ENCODE peak calls at places on chromosomes 6 and 20, in four cellular contexts. Q, T, M and Z are unnamed samples.

GRCh38 chr20:2652724-2653510 is 485 bp downstream of the NOP56 start:
- DNase-seq in Q (no peak), M (no peak), T (peak), Z (no peak)

GRCh38 chr20:40652426-40652825 is 36.6 kb downstream of the MAFB start:
- DNase-seq in Q (no peak), T (no peak), M (no peak), Z (no peak)

GRCh38 chr6:155687645-155688044 is 232.0 kb upstream of the NOX3 start:
- DNase-seq in T (no peak), M (no peak), Q (no peak), Z (no peak)

GRCh38 chr20:46406200-46406985 is at the start of gene ELMO2:
- DNase-seq in T (peak), Q (peak), M (peak), Z (peak)

GRCh38 chr6:159282351-159282750 is 113.2 kb downstream of the FNDC1 start:
- DNase-seq in T (no peak), Q (peak), M (no peak), Z (no peak)

GRCh38 chr6:6930223-6930880 is 177.4 kb upstream of the RREB1 start:
- DNase-seq in Q (no peak), M (no peak), T (no peak), Z (no peak)

GRCh38 chr6:170000071-170000843 is 248.8 kb downstream of the ERMARD start:
- DNase-seq in M (no peak), Q (no peak), T (no peak), Z (peak)

GRCh38 chr6:27096834-27097511 is 150.5 kb upstream of the PRSS16 start:
- DNase-seq in T (peak), Q (peak), M (no peak), Z (no peak)

GRCh38 chr6:1662532-1662931 is 52.8 kb downstream of the FOXC1 start:
- DNase-seq in T (no peak), M (no peak), Q (no peak), Z (no peak)

GRCh38 chr6:99425647-99426453 is 742 bp upstream of the PNISR start:
- DNase-seq in Q (peak), T (peak), M (peak), Z (peak)

GRCh38 chr6:155779421-155779820 is 323.8 kb upstream of the NOX3 start:
- DNase-seq in Q (no peak), M (no peak), T (no peak), Z (no peak)

GRCh38 chr6:40997256-40997957 is 41.6 kb downstream of the UNC5CL start:
- DNase-seq in T (peak), M (no peak), Q (peak), Z (no peak)

GRCh38 chr6:154606457-154606856 is 96.0 kb upstream of the CNKSR3 start:
- DNase-seq in M (no peak), Q (peak), T (no peak), Z (no peak)

GRCh38 chr20:16709017-16709416 is 20.8 kb upstream of the SNRPB2 start:
- DNase-seq in M (no peak), T (no peak), Q (no peak), Z (no peak)

GRCh38 chr20:22414354-22414753 is 170.0 kb downstream of the FOXA2 start:
- DNase-seq in Q (peak), T (no peak), M (no peak), Z (no peak)

GRCh38 chr6:107576852-107577251 is 86.9 kb downstream of the SOBP start:
- DNase-seq in M (no peak), Q (peak), T (peak), Z (no peak)

GRCh38 chr20:13469262-13469661 is 169.5 kb downstream of the TASP1 start:
- DNase-seq in Q (no peak), T (no peak), M (no peak), Z (no peak)

GRCh38 chr6:87830834-87831374 is 128.9 kb upstream of the AKIRIN2 start:
- DNase-seq in M (no peak), Q (no peak), T (no peak), Z (no peak)

GRCh38 chr6:75230484-75231325 is 12.9 kb downstream of the COX7A2 start:
- DNase-seq in T (peak), M (no peak), Q (peak), Z (no peak)

GRCh38 chr6:40689181-40689580 is 102.0 kb upstream of the LRFN2 start:
- DNase-seq in M (no peak), T (no peak), Q (no peak), Z (no peak)

GRCh38 chr6:79812195-79812594 is 135.2 kb downstream of the ELOVL4 start:
- DNase-seq in Q (no peak), M (no peak), T (no peak), Z (no peak)

GRCh38 chr6:38307730-38308129 is 332.0 kb downstream of the BTBD9 start:
- DNase-seq in Q (peak), M (no peak), T (peak), Z (no peak)

GRCh38 chr6:40350942-40351217 is 236.3 kb downstream of the LRFN2 start:
- DNase-seq in T (no peak), Q (no peak), M (no peak), Z (no peak)

GRCh38 chr6:34608321-34609091 is 52.4 kb upstream of the SPDEF start:
- DNase-seq in Q (peak), T (no peak), M (no peak), Z (no peak)

GRCh38 chr6:84065718-84066290 is 32.2 kb downstream of the MRAP2 start:
- DNase-seq in Q (peak), T (peak), M (no peak), Z (no peak)

GRCh38 chr20:31602779-31603441 is 2.2 kb upstream of the ID1 start:
- DNase-seq in M (no peak), Q (peak), T (peak), Z (no peak)

GRCh38 chr6:40185486-40185885 is 251.2 kb upstream of the MOCS1 start:
- DNase-seq in T (no peak), Q (no peak), M (peak), Z (peak)

GRCh38 chr6:122609881-122610689 is at the start of gene PKIB:
- DNase-seq in M (peak), Q (peak), T (peak), Z (no peak)

GRCh38 chr6:31441368-31442267 is 38.2 kb downstream of the MICA start:
- DNase-seq in M (no peak), Q (peak), T (peak), Z (peak)

GRCh38 chr6:24766685-24767462 is 7.9 kb upstream of the GMNN start:
- DNase-seq in T (no peak), Q (peak), M (no peak), Z (no peak)

GRCh38 chr20:19327401-19327800 is 115.0 kb downstream of the SLC24A3 start:
- DNase-seq in M (peak), Q (no peak), T (no peak), Z (no peak)

GRCh38 chr6:139164001-139164400 is 29.1 kb downstream of the HECA start:
- DNase-seq in T (no peak), M (no peak), Q (no peak), Z (no peak)

GRCh38 chr6:36722879-36723278 is 25.3 kb downstream of the RAB44 start:
- DNase-seq in M (no peak), Q (no peak), T (no peak), Z (no peak)

GRCh38 chr6:16243055-16243454 is 4.7 kb downstream of the GMPR start:
- DNase-seq in M (no peak), Q (peak), T (peak), Z (no peak)

GRCh38 chr6:108968325-108968724 is 120.1 kb downstream of the ARMC2 start:
- DNase-seq in Q (no peak), T (no peak), M (no peak), Z (no peak)
- TF ChIP-seq CTCF in Q (no peak), T (no peak), M (no peak), Z (no peak)

DNA sequence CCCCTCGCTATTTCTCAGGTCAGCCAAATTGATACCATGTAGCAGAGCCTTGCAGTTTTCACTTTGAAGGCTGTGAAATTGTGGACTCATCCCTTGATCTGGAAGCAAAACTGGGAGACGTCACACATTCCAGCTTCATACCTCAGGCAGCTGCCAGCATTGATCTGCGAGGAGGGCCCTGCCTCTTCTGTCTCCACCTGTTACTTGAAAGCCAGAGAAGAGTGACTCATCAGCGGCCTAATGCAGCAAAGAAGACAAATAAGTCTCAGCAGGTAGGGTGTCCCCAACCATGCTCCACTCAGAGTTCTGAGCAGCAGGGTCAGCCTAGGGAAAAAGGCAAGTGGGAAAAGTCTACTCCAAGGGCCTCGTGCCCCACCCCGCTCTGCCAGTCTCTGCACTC is 69.4 kb upstream of the BMP2 start:
- DNase-seq in Q (no peak), T (no peak), M (no peak), Z (no peak)
- TF ChIP-seq CTCF in Q (no peak), T (no peak), M (no peak), Z (no peak)

GRCh38 chr20:62822788-62823651 is 6.2 kb downstream of the COL9A3 start:
- DNase-seq in T (no peak), Q (peak), M (no peak), Z (no peak)
- TF ChIP-seq CTCF in T (peak), Q (peak), M (peak), Z (peak)

GRCh38 chr20:653110-653589 is at the start of gene SRXN1:
- DNase-seq in M (peak), T (peak), Q (peak), Z (peak)
- TF ChIP-seq CTCF in M (peak), T (peak), Q (no peak), Z (peak)

GRCh38 chr6:53031281-53031680 is 33.9 kb upstream of the FBXO9 start:
- DNase-seq in M (no peak), T (no peak), Q (no peak), Z (no peak)

GRCh38 chr6:53027131-53027718 is 32.1 kb upstream of the GSTA4 start:
- DNase-seq in T (no peak), Q (no peak), M (no peak), Z (no peak)

GRCh38 chr6:53026526-53026925 is 31.4 kb upstream of the GSTA4 start:
- DNase-seq in T (no peak), M (no peak), Q (no peak), Z (no peak)

GRCh38 chr6:53029761-53030160 is 34.7 kb upstream of the GSTA4 start:
- DNase-seq in T (no peak), M (no peak), Q (no peak), Z (no peak)

GRCh38 chr6:53029262-53029661 is 34.2 kb upstream of the GSTA4 start:
- DNase-seq in Q (no peak), T (no peak), M (no peak), Z (no peak)
- TF ChIP-seq CTCF in Q (no peak), T (no peak), M (no peak), Z (no peak)

GRCh38 chr6:90212274-90212673 is 84.4 kb downstream of the BACH2 start:
- DNase-seq in T (no peak), Q (no peak), M (no peak), Z (no peak)
- TF ChIP-seq CTCF in T (peak), Q (no peak), M (no peak), Z (no peak)

GRCh38 chr20:56820984-56821383 is 191.9 kb downstream of the TFAP2C start:
- DNase-seq in T (no peak), M (no peak), Q (no peak), Z (no peak)

GRCh38 chr20:56815796-56816195 is 186.7 kb downstream of the TFAP2C start:
- DNase-seq in Q (no peak), M (no peak), T (no peak), Z (no peak)

GRCh38 chr20:56816349-56816748 is 187.2 kb downstream of the TFAP2C start:
- DNase-seq in T (no peak), M (no peak), Q (no peak), Z (no peak)

DNA sequence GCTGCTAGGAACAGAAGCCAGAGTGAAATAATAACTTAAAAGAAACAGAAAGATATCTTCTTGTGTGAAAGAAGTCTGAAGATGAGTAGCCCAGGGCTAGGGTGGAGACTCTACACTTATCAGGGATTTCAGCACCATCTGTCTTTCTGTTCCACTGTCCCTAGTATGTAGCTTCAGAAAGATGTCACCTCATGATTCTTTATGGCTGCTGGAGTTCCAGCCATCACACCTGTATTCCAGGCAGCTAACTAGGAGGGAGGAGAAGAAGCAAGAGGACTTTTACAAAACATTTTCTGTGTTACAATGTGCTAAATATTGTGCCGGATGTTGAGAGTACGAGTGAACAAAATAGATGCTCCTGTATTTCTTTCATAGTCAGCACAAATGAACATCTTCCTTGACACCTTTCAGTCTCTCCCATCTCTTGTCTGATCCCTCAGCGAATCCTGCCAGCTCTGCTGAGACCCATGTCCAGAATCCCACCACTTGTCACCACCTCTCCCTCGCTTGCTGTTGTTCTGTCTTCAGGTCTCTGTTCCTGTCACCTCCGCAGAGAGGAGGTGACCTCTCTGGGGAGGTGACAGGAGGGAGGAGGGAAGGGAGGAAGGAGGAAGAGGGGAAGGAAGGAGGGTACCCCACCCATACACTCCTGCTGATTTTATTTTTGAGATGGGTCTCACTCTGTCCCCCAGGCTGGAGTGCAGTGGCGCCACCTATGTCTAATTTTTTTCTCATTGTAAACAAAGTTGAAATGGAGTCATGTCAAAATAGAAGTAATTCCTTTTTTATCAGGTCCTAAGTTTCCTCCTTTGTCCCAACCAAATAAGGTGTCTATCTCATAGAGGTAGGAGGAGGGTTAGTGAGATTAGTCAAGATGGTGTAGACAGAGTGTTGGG is 188.9 kb downstream of the TFAP2C start:
- DNase-seq in M (no peak), T (no peak), Q (no peak), Z (no peak)
- TF ChIP-seq CTCF in M (no peak), T (peak), Q (no peak), Z (peak)

GRCh38 chr6:43980004-43980795 is 147.1 kb downstream of the MRPL14 start:
- DNase-seq in Q (no peak), T (no peak), M (peak), Z (no peak)

GRCh38 chr6:43979525-43979924 is 147.7 kb downstream of the MRPL14 start:
- DNase-seq in T (no peak), M (peak), Q (no peak), Z (no peak)

GRCh38 chr6:43976706-43977403 is 150.4 kb downstream of the MRPL14 start:
- DNase-seq in T (no peak), M (peak), Q (no peak), Z (no peak)

GRCh38 chr6:43978473-43979360 is 148.5 kb downstream of the MRPL14 start:
- DNase-seq in Q (peak), T (no peak), M (peak), Z (no peak)

DNA sequence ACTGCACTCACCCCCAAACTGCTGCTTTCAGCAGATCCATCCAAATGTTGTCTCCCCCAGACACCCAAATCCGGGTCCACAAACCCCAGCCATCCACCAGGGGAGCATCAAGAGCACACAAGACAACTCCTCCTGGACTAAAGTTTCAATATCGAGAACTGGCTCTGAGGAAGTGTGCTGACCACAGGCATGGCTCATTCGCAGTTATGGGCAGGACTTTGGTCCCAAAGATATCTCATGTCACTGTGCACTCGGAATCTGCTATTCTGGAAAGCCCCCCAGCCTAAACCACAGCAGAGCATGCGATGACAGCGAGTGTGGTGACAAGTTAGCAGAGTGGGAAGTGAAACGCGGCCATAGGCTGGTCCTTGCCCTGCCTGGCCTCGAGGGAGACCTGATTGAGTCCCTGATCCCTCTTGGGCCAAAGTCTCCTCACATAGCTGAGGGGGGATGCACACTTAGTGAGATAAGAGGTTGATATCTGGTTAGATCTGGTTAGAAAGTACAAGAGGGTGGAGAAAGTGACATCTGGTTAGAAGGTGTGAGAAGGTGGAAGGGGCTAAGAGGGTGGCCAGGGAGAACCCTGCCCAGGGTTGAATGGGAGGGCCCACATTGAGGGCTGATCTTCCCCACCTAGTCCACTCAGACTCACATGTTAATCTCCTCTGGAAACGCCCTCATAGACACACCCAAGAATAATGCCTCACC is 149.7 kb downstream of the MRPL14 start:
- DNase-seq in T (no peak), Q (no peak), M (peak), Z (peak)
- TF ChIP-seq CTCF in T (peak), Q (no peak), M (no peak), Z (no peak)